ENCODE peak calls at places on chromosomes 2 and 18, in eight cellular contexts. Q is fibroblast of the aortic adventitia, R is stomach, J is cardiac fibroblast, M is astrocyte of the spinal cord, B is upper lobe of left lung, E is neural progenitor cell, T is kidney epithelial cell. Z is an unnamed sample.

GRCh38 chr2:207256026-207256425 is 90.3 kb upstream of the KLF7 start:
- DNase-seq in Q (no peak), R (no peak), J (no peak), M (no peak), B (no peak), E (no peak), T (no peak), Z (no peak)

GRCh38 chr2:197805598-197806316 is 1.4 kb downstream of the PLCL1 start:
- DNase-seq in Q (peak), R (no peak), J (no peak), M (no peak), B (no peak), E (no peak), T (no peak), Z (no peak)

GRCh38 chr2:15984367-15985255 is 44.3 kb downstream of the MYCN start:
- DNase-seq in Q (no peak), R (no peak), J (no peak), M (no peak), B (peak), E (peak), T (no peak), Z (no peak)

GRCh38 chr2:28232267-28232666 is 160.4 kb upstream of the FOSL2 start:
- DNase-seq in Q (peak), R (no peak), J (peak), M (no peak), B (no peak), E (no peak), T (no peak), Z (peak)

GRCh38 chr2:26666671-26667070 is 25.5 kb upstream of the CIB4 start:
- DNase-seq in Q (no peak), R (no peak), J (no peak), M (no peak), B (no peak), E (no peak), T (no peak), Z (no peak)

GRCh38 chr2:164386226-164386625 is 235.1 kb downstream of the GRB14 start:
- DNase-seq in Q (no peak), R (no peak), J (no peak), M (peak), B (no peak), E (no peak), T (no peak), Z (no peak)

GRCh38 chr2:126864861-126865260 is 33.8 kb upstream of the TEX51 start:
- DNase-seq in Q (no peak), R (no peak), J (no peak), M (no peak), B (no peak), E (no peak), T (no peak), Z (no peak)

GRCh38 chr2:33354981-33355380 is 121.5 kb upstream of the RASGRP3 start:
- DNase-seq in Q (no peak), R (no peak), J (peak), M (peak), B (no peak), E (no peak), T (no peak), Z (peak)

GRCh38 chr2:100619951-100620350 is 57.2 kb downstream of the PDCL3 start:
- DNase-seq in Q (no peak), R (no peak), J (no peak), M (no peak), B (no peak), E (no peak), T (no peak), Z (no peak)

GRCh38 chr18:52716926-52717325 is 376.9 kb downstream of the DCC start:
- DNase-seq in Q (no peak), R (no peak), J (peak), M (peak), B (no peak), E (peak), T (no peak), Z (peak)

GRCh38 chr2:8677646-8678592 is 3.9 kb upstream of the ID2 start:
- DNase-seq in Q (peak), R (peak), J (peak), M (peak), B (peak), E (peak), T (no peak), Z (peak)

GRCh38 chr18:2986150-2986865 is 26.6 kb downstream of the LPIN2 start:
- DNase-seq in Q (peak), R (no peak), J (no peak), M (no peak), B (no peak), E (no peak), T (no peak), Z (no peak)

GRCh38 chr2:57701391-57701791 is 345.2 kb upstream of the VRK2 start:
- DNase-seq in Q (no peak), R (no peak), J (peak), M (peak), B (no peak), E (peak), T (no peak), Z (no peak)

GRCh38 chr2:71576541-71576940 is 123.2 kb downstream of the DYSF start:
- DNase-seq in Q (no peak), R (no peak), J (no peak), M (no peak), B (no peak), E (no peak), T (no peak), Z (no peak)

GRCh38 chr2:26770986-26771586 is 7.0 kb downstream of the SLC35F6 start:
- DNase-seq in Q (peak), R (peak), J (peak), M (peak), B (no peak), E (no peak), T (no peak), Z (peak)

GRCh38 chr2:27960237-27960912 is 69.8 kb downstream of the BABAM2 start:
- DNase-seq in Q (peak), R (no peak), J (peak), M (peak), B (no peak), E (no peak), T (peak), Z (peak)

GRCh38 chr2:46922049-46922448 is 6.4 kb upstream of the MCFD2 start:
- DNase-seq in Q (no peak), R (no peak), J (peak), M (peak), B (no peak), E (no peak), T (no peak), Z (no peak)

GRCh38 chr2:234241656-234242445 is 191.3 kb downstream of the SPP2 start:
- DNase-seq in Q (peak), R (no peak), J (peak), M (peak), B (no peak), E (peak), T (peak), Z (peak)

GRCh38 chr18:2948038-2948437 is 64.9 kb downstream of the LPIN2 start:
- DNase-seq in Q (peak), R (no peak), J (peak), M (peak), B (no peak), E (peak), T (peak), Z (peak)

GRCh38 chr18:9237982-9238381 is 96.6 kb upstream of the TWSG1 start:
- DNase-seq in Q (no peak), R (no peak), J (no peak), M (no peak), B (no peak), E (no peak), T (no peak), Z (no peak)

GRCh38 chr18:986071-986470 is 81.4 kb downstream of the ADCYAP1 start:
- DNase-seq in Q (peak), R (no peak), J (no peak), M (no peak), B (no peak), E (peak), T (no peak), Z (no peak)

GRCh38 chr2:86675104-86675503 is 45.0 kb upstream of the RMND5A start:
- DNase-seq in Q (no peak), R (no peak), J (no peak), M (no peak), B (no peak), E (no peak), T (no peak), Z (no peak)

GRCh38 chr2:98833172-98833916 is 102.4 kb upstream of the MGAT4A start:
- DNase-seq in Q (no peak), R (no peak), J (peak), M (no peak), B (no peak), E (no peak), T (no peak), Z (no peak)

GRCh38 chr18:76099931-76100457 is 395.0 kb downstream of the ZNF516 start:
- DNase-seq in Q (no peak), R (no peak), J (no peak), M (no peak), B (no peak), E (peak), T (no peak), Z (no peak)

GRCh38 chr2:237414056-237414661 is at the start of gene COL6A3:
- DNase-seq in Q (peak), R (no peak), J (peak), M (peak), B (no peak), E (no peak), T (no peak), Z (peak)

GRCh38 chr2:9364373-9364772 is 59.0 kb downstream of the ITGB1BP1 start:
- DNase-seq in Q (no peak), R (no peak), J (no peak), M (no peak), B (no peak), E (no peak), T (no peak), Z (no peak)

GRCh38 chr2:205682239-205683021 is at the start of gene NRP2:
- DNase-seq in Q (peak), R (peak), J (peak), M (peak), B (peak), E (peak), T (no peak), Z (peak)

GRCh38 chr18:8868276-8868675 is 162.9 kb downstream of the MTCL1 start:
- DNase-seq in Q (no peak), R (no peak), J (no peak), M (no peak), B (peak), E (no peak), T (no peak), Z (no peak)

GRCh38 chr18:32661486-32662299 is 111.1 kb downstream of the KLHL14 start:
- DNase-seq in Q (no peak), R (no peak), J (no peak), M (peak), B (no peak), E (no peak), T (peak), Z (peak)

GRCh38 chr2:94994063-94994913 is 31.2 kb upstream of the MAL start:
- DNase-seq in Q (no peak), R (peak), J (no peak), M (no peak), B (no peak), E (no peak), T (no peak), Z (no peak)

GRCh38 chr2:37454851-37455762 is 110.7 kb downstream of the QPCT start:
- DNase-seq in Q (peak), R (no peak), J (peak), M (peak), B (no peak), E (no peak), T (no peak), Z (peak)

GRCh38 chr2:121209014-121209610 is 75.9 kb downstream of the TFCP2L1 start:
- DNase-seq in Q (no peak), R (no peak), J (no peak), M (no peak), B (no peak), E (no peak), T (no peak), Z (no peak)

GRCh38 chr2:138267902-138268254 is 233.7 kb upstream of the SPOPL start:
- DNase-seq in Q (no peak), R (no peak), J (no peak), M (no peak), B (no peak), E (no peak), T (no peak), Z (no peak)

GRCh38 chr2:203451011-203451410 is 84.1 kb downstream of the RAPH1 start:
- DNase-seq in Q (peak), R (no peak), J (peak), M (peak), B (no peak), E (no peak), T (no peak), Z (no peak)

GRCh38 chr2:109487871-109488655 is 125.7 kb downstream of the SEPTIN10 start:
- DNase-seq in Q (no peak), R (no peak), J (no peak), M (no peak), B (no peak), E (no peak), T (no peak), Z (no peak)

GRCh38 chr2:31729442-31730092 is 148.8 kb upstream of the SRD5A2 start:
- DNase-seq in Q (peak), R (no peak), J (peak), M (no peak), B (no peak), E (peak), T (no peak), Z (peak)

GRCh38 chr2:173187911-173188788 is 112.5 kb downstream of the MAP3K20 start:
- DNase-seq in Q (peak), R (no peak), J (peak), M (peak), B (no peak), E (no peak), T (no peak), Z (peak)

GRCh38 chr2:204315236-204315662 is 230.0 kb upstream of the PARD3B start:
- DNase-seq in Q (peak), R (peak), J (no peak), M (peak), B (no peak), E (no peak), T (peak), Z (peak)

GRCh38 chr18:21389283-21389682 is 147.3 kb downstream of the GREB1L start:
- DNase-seq in Q (no peak), R (no peak), J (no peak), M (no peak), B (no peak), E (no peak), T (no peak), Z (no peak)
- TF ChIP-seq CTCF in Q (no peak), R (no peak), J (no peak), M (peak), B (no peak), E (no peak), T (no peak), Z (peak)

DNA sequence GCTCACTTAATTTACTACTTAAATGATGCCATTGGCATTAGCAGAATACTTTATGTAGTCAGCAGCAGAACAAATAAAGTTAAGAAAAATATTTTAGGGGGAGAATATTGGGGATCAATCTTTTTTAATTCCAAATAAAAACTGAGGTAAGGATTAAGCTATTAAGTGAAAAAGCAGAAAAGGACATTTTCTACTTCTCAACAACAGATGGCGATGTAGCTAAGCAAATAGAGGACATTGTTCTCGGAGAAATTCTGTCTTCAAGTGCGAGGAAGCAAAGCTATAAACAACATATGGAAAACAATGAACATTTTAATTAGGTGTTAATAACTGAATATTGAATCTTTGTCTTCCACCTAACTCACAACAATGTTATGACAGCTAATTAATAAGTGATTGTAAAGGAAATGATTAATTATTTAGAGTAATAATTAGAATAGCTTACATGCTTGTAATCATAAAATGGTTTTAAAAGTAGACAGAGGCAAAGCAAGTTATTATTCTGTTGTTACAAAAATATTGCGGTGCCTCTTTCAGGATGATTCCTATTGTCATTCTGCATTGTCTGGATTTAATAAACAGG is 32.8 kb upstream of the CCDC93 start:
- DNase-seq in Q (peak), R (no peak), J (peak), M (peak), B (no peak), E (peak), T (peak), Z (peak)
- H3K4me3 ChIP-seq in Q (no peak), R (no peak), J (no peak), M (no peak), B (no peak), E (no peak), T (no peak), Z (no peak)

DNA sequence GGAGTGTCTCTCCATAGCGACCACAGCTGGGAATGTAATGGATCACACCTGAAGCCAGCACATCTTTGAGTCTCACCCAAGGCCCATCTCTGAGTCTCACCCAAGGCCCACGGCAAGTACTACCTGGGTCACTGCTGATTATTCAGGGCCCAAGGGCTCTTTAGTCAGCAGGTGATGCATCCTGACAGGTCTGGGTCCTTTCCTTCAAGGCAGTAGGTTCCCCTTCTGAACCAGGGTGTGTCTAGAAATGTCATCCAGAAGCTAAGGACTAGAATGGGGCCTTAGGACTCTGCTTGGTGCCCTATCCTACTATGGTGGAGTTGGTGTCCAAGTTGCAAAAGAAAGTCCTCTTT is 248.1 kb downstream of the ZNF385B start:
- DNase-seq in Q (no peak), R (no peak), J (no peak), M (no peak), B (no peak), E (no peak), T (no peak), Z (no peak)
- TF ChIP-seq CTCF in Q (no peak), R (no peak), J (no peak), M (no peak), B (no peak), E (no peak), T (no peak), Z (no peak)

GRCh38 chr2:25201794-25202193 is 33.4 kb upstream of the POMC start:
- DNase-seq in Q (no peak), R (no peak), J (no peak), M (no peak), B (no peak), E (no peak), T (no peak), Z (no peak)

GRCh38 chr2:25197336-25198208 is 29.2 kb upstream of the POMC start:
- DNase-seq in Q (no peak), R (no peak), J (no peak), M (peak), B (no peak), E (no peak), T (no peak), Z (no peak)

GRCh38 chr2:25201265-25201664 is 32.9 kb upstream of the POMC start:
- DNase-seq in Q (no peak), R (no peak), J (no peak), M (no peak), B (no peak), E (peak), T (no peak), Z (no peak)

GRCh38 chr2:25194576-25195122 is 26.3 kb upstream of the POMC start:
- DNase-seq in Q (no peak), R (no peak), J (no peak), M (no peak), B (no peak), E (peak), T (no peak), Z (no peak)

GRCh38 chr2:25198209-25198525 is 29.8 kb upstream of the POMC start:
- DNase-seq in Q (no peak), R (no peak), J (no peak), M (no peak), B (no peak), E (no peak), T (no peak), Z (no peak)
- H3K4me3 ChIP-seq in Q (no peak), R (no peak), J (no peak), M (no peak), B (no peak), E (no peak), T (no peak), Z (no peak)

DNA sequence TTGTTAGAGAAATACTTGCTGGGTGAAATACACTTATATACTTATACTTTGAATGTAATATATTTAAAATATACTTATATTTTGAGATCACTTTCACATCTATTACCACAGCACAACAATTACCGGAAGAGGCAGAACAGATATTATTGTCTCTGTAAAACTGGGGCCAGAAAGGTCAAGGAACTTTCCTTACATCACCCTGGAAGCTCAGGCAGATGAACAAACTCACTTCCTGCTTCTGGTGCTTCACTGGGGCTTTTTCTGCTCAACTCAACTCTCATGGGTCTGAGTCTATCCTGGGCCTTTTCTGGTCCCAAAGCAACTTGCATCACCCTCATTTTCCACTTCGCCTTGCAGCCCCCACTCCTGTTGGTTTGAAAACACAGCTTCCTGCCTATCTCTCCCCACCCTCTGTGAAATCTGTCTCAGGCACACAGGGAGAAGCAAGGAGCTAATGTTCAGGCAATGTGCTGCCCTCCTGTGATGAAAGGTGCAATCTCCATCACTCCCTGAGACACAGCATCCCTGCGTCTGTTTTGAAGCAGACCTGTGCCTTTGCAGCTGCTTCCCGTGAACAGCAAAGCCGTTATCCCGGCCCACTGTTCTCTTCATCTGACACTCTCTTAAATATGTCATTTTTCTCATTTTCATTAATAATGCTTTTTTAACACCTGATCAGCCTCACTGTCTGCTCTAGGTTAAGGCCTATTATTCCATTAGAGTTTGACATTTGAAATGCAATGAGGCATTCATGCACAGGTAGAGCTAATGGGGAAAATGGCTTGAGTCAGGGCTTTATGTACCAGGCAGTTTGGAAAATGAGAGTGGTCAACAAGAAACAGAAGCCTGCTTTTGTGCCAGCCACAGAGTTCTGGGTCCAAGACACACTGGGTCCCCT is 251.9 kb upstream of the CHAC2 start:
- DNase-seq in Q (peak), R (no peak), J (peak), M (no peak), B (no peak), E (peak), T (no peak), Z (peak)
- TF ChIP-seq CTCF in Q (no peak), R (no peak), J (no peak), M (peak), B (peak), E (peak), T (no peak), Z (no peak)

GRCh38 chr2:69764286-69765058 is 22.5 kb downstream of the ANXA4 start:
- DNase-seq in Q (no peak), R (no peak), J (no peak), M (peak), B (no peak), E (no peak), T (no peak), Z (peak)
- H3K4me3 ChIP-seq in Q (no peak), R (no peak), J (no peak), M (no peak), B (no peak), E (no peak), T (no peak), Z (no peak)